ENCODE peak calls at places on chromosomes 12 and 14, in six cellular contexts. K, I, H, M, Y and U are unnamed samples.

GRCh38 chr12:76449993-76450392 is 101.8 kb upstream of the BBS10 start:
- DNase-seq in K (no peak), M (no peak), I (no peak), Y (no peak), H (no peak), U (no peak)

GRCh38 chr12:32331133-32331532 is 68.2 kb upstream of the FGD4 start:
- DNase-seq in H (no peak), I (peak; percentile 11), K (no peak), M (peak; percentile 3), Y (no peak), U (no peak)

GRCh38 chr12:105317453-105317852 is 13.0 kb upstream of the C12orf75 start:
- DNase-seq in H (no peak), M (peak; percentile 82), I (peak; percentile 84), K (no peak), Y (peak; percentile 42), U (no peak)

GRCh38 chr14:50533806-50534205 is 1.4 kb upstream of the MAP4K5 start:
- DNase-seq in M (no peak), K (no peak), Y (no peak), H (no peak), I (no peak), U (no peak)

GRCh38 chr12:56806303-56806702 is 43.2 kb downstream of the HSD17B6 start:
- DNase-seq in Y (no peak), M (no peak), I (no peak), H (no peak), K (no peak), U (no peak)

GRCh38 chr14:49582211-49582977 is 3.8 kb downstream of the RPS29 start:
- DNase-seq in H (no peak), K (no peak), Y (no peak), M (no peak), I (no peak), U (no peak)

GRCh38 chr12:26461799-26462198 is 266.4 kb downstream of the SSPN start:
- DNase-seq in M (no peak), K (no peak), Y (no peak), H (no peak), I (no peak), U (no peak)

GRCh38 chr12:93099777-93100176 is 170.7 kb upstream of the EEA1 start:
- DNase-seq in H (no peak), K (no peak), Y (no peak), M (no peak), I (no peak), U (no peak)

GRCh38 chr14:51396222-51396815 is 156.3 kb downstream of the TMX1 start:
- DNase-seq in M (peak; percentile 90), H (no peak), K (no peak), Y (peak; percentile 93), I (peak; percentile 99), U (no peak)

GRCh38 chr12:131959137-131959536 is 9.4 kb downstream of the EP400 start:
- DNase-seq in Y (no peak), I (no peak), M (no peak), K (no peak), H (peak; percentile 61), U (no peak)

GRCh38 chr14:66085224-66085623 is 400.9 kb upstream of the CCDC196 start:
- DNase-seq in H (no peak), M (no peak), I (no peak), K (no peak), Y (no peak), U (no peak)

GRCh38 chr12:120469450-120470149 is at the start of gene SRSF9:
- DNase-seq in M (peak; percentile 93), H (peak; percentile 98), Y (peak; percentile 86), I (peak; percentile 92), K (peak; percentile 97), U (peak; percentile 97)

GRCh38 chr12:46608431-46609280 is 217.1 kb downstream of the SLC38A4 start:
- DNase-seq in H (no peak), M (peak; percentile 75), Y (peak; percentile 80), K (no peak), I (peak; percentile 80), U (no peak)

GRCh38 chr14:20631023-20631820 is 10.3 kb downstream of the OR6S1 start:
- DNase-seq in K (no peak), Y (no peak), I (no peak), M (peak; percentile 71), H (no peak), U (peak; percentile 72)

GRCh38 chr12:114163766-114164165 is 197.6 kb upstream of the RBM19 start:
- DNase-seq in I (peak; percentile 16), M (peak; percentile 98), H (no peak), K (no peak), Y (peak; percentile 89), U (no peak)

GRCh38 chr12:42859612-42860011 is 270.1 kb upstream of the PRICKLE1 start:
- DNase-seq in H (no peak), Y (no peak), K (no peak), M (no peak), I (peak; percentile 51), U (no peak)

GRCh38 chr12:105444050-105444808 is 113.7 kb downstream of the C12orf75 start:
- DNase-seq in Y (peak; percentile 45), M (no peak), I (peak; percentile 84), K (no peak), H (no peak), U (no peak)

GRCh38 chr14:105581551-105582341 is 55.4 kb downstream of the TMEM121 start:
- DNase-seq in H (no peak), Y (no peak), M (no peak), I (no peak), K (peak; percentile 59), U (no peak)

GRCh38 chr12:106084048-106084671 is 54.6 kb downstream of the NUAK1 start:
- DNase-seq in M (peak; percentile 81), Y (peak; percentile 84), H (no peak), K (no peak), I (peak; percentile 97), U (no peak)

GRCh38 chr12:55899035-55899434 is 28.7 kb downstream of the PYM1 start:
- DNase-seq in H (no peak), Y (no peak), I (peak; percentile 52), K (no peak), M (peak; percentile 1), U (peak; percentile 73)

GRCh38 chr12:31702047-31702446 is 26.8 kb downstream of the AMN1 start:
- DNase-seq in I (peak; percentile 16), Y (no peak), K (no peak), M (peak; percentile 9), H (no peak), U (no peak)

GRCh38 chr12:117028254-117028653 is 71.0 kb downstream of the TESC start:
- DNase-seq in Y (no peak), M (no peak), H (peak; percentile 73), I (no peak), K (peak; percentile 39), U (no peak)

GRCh38 chr14:71309756-71310155 is 402.5 kb downstream of the PCNX1 start:
- DNase-seq in I (no peak), K (no peak), M (no peak), H (no peak), Y (no peak), U (no peak)

GRCh38 chr12:78871566-78871965 is 7.0 kb downstream of the SYT1 start:
- DNase-seq in I (no peak), M (no peak), Y (no peak), H (no peak), K (no peak), U (no peak)

GRCh38 chr12:5915511-5915910 is 29.5 kb downstream of the ANO2 start:
- DNase-seq in H (no peak), K (no peak), M (no peak), I (no peak), Y (no peak), U (no peak)

GRCh38 chr14:87153901-87154300 is 839.1 kb downstream of the GALC start:
- DNase-seq in I (peak; percentile 20), M (no peak), K (no peak), H (no peak), Y (no peak), U (no peak)

GRCh38 chr12:121697093-121697698 is 15.4 kb upstream of the TMEM120B start:
- DNase-seq in I (no peak), H (no peak), Y (no peak), M (peak; percentile 51), K (no peak), U (peak; percentile 28)

GRCh38 chr12:3035171-3035570 is 42.0 kb upstream of the TSPAN9 start:
- DNase-seq in M (peak; percentile 5), I (no peak), Y (no peak), K (no peak), H (no peak), U (no peak)

GRCh38 chr12:3034067-3034750 is 43.0 kb upstream of the TSPAN9 start:
- DNase-seq in I (peak; percentile 41), M (peak; percentile 54), K (no peak), Y (peak; percentile 7), H (no peak), U (peak; percentile 74)

GRCh38 chr12:3036901-3037600 is 40.1 kb upstream of the TSPAN9 start:
- DNase-seq in I (no peak), H (no peak), M (no peak), K (no peak), Y (no peak), U (no peak)

GRCh38 chr12:3038166-3038565 is 39.0 kb upstream of the TSPAN9 start:
- DNase-seq in H (no peak), K (no peak), M (no peak), I (no peak), Y (no peak), U (no peak)

GRCh38 chr12:3035815-3036702 is 41.1 kb upstream of the TSPAN9 start:
- DNase-seq in I (no peak), M (peak; percentile 26), Y (no peak), H (no peak), K (no peak), U (no peak)
- TF ChIP-seq CTCF in I (peak; percentile 42), M (peak; percentile 72), Y (peak; percentile 21), H (no peak), K (peak; percentile 11), U (no peak)

GRCh38 chr12:81261508-81262207 is 183.8 kb downstream of the ACSS3 start:
- DNase-seq in M (no peak), H (no peak), K (no peak), Y (no peak), I (no peak), U (no peak)

GRCh38 chr12:81255456-81255855 is 177.6 kb downstream of the ACSS3 start:
- DNase-seq in H (no peak), I (no peak), M (no peak), Y (no peak), K (no peak), U (no peak)

GRCh38 chr12:81259360-81259759 is 181.5 kb downstream of the ACSS3 start:
- DNase-seq in I (no peak), Y (no peak), H (no peak), M (no peak), K (no peak), U (no peak)

GRCh38 chr12:81255947-81256346 is 178.1 kb downstream of the ACSS3 start:
- DNase-seq in Y (no peak), I (no peak), K (no peak), M (no peak), H (no peak), U (no peak)

GRCh38 chr12:81257952-81258551 is 180.2 kb downstream of the ACSS3 start:
- DNase-seq in I (peak; percentile 36), M (peak; percentile 56), H (no peak), K (no peak), Y (no peak), U (no peak)
- TF ChIP-seq CTCF in I (peak; percentile 61), M (peak; percentile 83), H (no peak), K (peak; percentile 32), Y (peak; percentile 58), U (no peak)

GRCh38 chr14:80636071-80636470 is 305.5 kb downstream of the CEP128 start:
- DNase-seq in Y (no peak), K (no peak), I (no peak), M (peak; percentile 36), H (no peak), U (peak; percentile 5)
- TF ChIP-seq CTCF in Y (peak; percentile 12), K (no peak), I (no peak), M (peak; percentile 78), H (no peak), U (no peak)

GRCh38 chr12:67648306-67649164 is at the start of gene DYRK2:
- DNase-seq in H (peak; percentile 94), K (peak; percentile 84), Y (no peak), I (peak; percentile 64), M (peak; percentile 56), U (peak; percentile 76)
- TF ChIP-seq CTCF in H (no peak), K (no peak), Y (peak; percentile 9), I (no peak), M (no peak), U (no peak)